ENCODE peak calls at places on chromosomes 11 and 22, in eight cellular contexts. One of them, this sample, is unnamed.

GRCh38 chr11:45079943-45080719 is 66.3 kb upstream of the PRDM11 start:
- DNase-seq in central memory CD4-positive, alpha-beta T cell: peak
- DNase-seq in H1: no peak
- DNase-seq in thoracic aorta: no peak
- DNase-seq in fibroblast of lung: no peak
- DNase-seq in myocyte: no peak
- DNase-seq in AG10803: no peak
- DNase-seq in hepatic stellate cell: no peak
- DNase-seq in this sample: no peak

GRCh38 chr22:46378499-46379300 is 43.2 kb downstream of the TRMU start:
- DNase-seq in central memory CD4-positive, alpha-beta T cell: no peak
- DNase-seq in H1: no peak
- DNase-seq in thoracic aorta: no peak
- DNase-seq in fibroblast of lung: no peak
- DNase-seq in myocyte: peak
- DNase-seq in AG10803: no peak
- DNase-seq in hepatic stellate cell: no peak
- DNase-seq in this sample: no peak

GRCh38 chr22:28819253-28820096 is 19.1 kb upstream of the XBP1 start:
- DNase-seq in central memory CD4-positive, alpha-beta T cell: no peak
- DNase-seq in H1: no peak
- DNase-seq in thoracic aorta: no peak
- DNase-seq in fibroblast of lung: no peak
- DNase-seq in myocyte: no peak
- DNase-seq in AG10803: no peak
- DNase-seq in hepatic stellate cell: no peak
- DNase-seq in this sample: no peak

GRCh38 chr22:38957808-38958207 is 399 bp downstream of the APOBEC3A start:
- DNase-seq in central memory CD4-positive, alpha-beta T cell: no peak
- DNase-seq in H1: no peak
- DNase-seq in thoracic aorta: no peak
- DNase-seq in fibroblast of lung: no peak
- DNase-seq in myocyte: no peak
- DNase-seq in AG10803: no peak
- DNase-seq in hepatic stellate cell: no peak
- DNase-seq in this sample: no peak

GRCh38 chr22:46971776-46972150 is 209.3 kb downstream of the TBC1D22A start:
- DNase-seq in central memory CD4-positive, alpha-beta T cell: no peak
- DNase-seq in H1: no peak
- DNase-seq in thoracic aorta: no peak
- DNase-seq in fibroblast of lung: no peak
- DNase-seq in myocyte: no peak
- DNase-seq in AG10803: no peak
- DNase-seq in hepatic stellate cell: no peak
- DNase-seq in this sample: no peak

GRCh38 chr11:57662893-57663292 is 5.0 kb upstream of the ZDHHC5 start:
- DNase-seq in central memory CD4-positive, alpha-beta T cell: no peak
- DNase-seq in H1: no peak
- DNase-seq in thoracic aorta: no peak
- DNase-seq in fibroblast of lung: no peak
- DNase-seq in myocyte: no peak
- DNase-seq in AG10803: no peak
- DNase-seq in hepatic stellate cell: no peak
- DNase-seq in this sample: no peak

GRCh38 chr11:122851366-122852011 is 13.2 kb downstream of the CRTAM start:
- DNase-seq in central memory CD4-positive, alpha-beta T cell: peak
- DNase-seq in H1: no peak
- DNase-seq in thoracic aorta: no peak
- DNase-seq in fibroblast of lung: no peak
- DNase-seq in myocyte: no peak
- DNase-seq in AG10803: no peak
- DNase-seq in hepatic stellate cell: no peak
- DNase-seq in this sample: no peak

GRCh38 chr11:10460611-10461275 is 5.7 kb downstream of the AMPD3 start:
- DNase-seq in central memory CD4-positive, alpha-beta T cell: no peak
- DNase-seq in H1: no peak
- DNase-seq in thoracic aorta: no peak
- DNase-seq in fibroblast of lung: no peak
- DNase-seq in myocyte: no peak
- DNase-seq in AG10803: no peak
- DNase-seq in hepatic stellate cell: no peak
- DNase-seq in this sample: no peak

GRCh38 chr11:65133724-65134123 is 595 bp downstream of the SYVN1 start:
- DNase-seq in central memory CD4-positive, alpha-beta T cell: no peak
- DNase-seq in H1: no peak
- DNase-seq in thoracic aorta: no peak
- DNase-seq in fibroblast of lung: no peak
- DNase-seq in myocyte: no peak
- DNase-seq in AG10803: no peak
- DNase-seq in hepatic stellate cell: no peak
- DNase-seq in this sample: no peak

GRCh38 chr11:120390585-120390922 is 54.3 kb downstream of the ARHGEF12 start:
- DNase-seq in central memory CD4-positive, alpha-beta T cell: no peak
- DNase-seq in H1: no peak
- DNase-seq in thoracic aorta: no peak
- DNase-seq in fibroblast of lung: no peak
- DNase-seq in myocyte: no peak
- DNase-seq in AG10803: no peak
- DNase-seq in hepatic stellate cell: no peak
- DNase-seq in this sample: no peak

GRCh38 chr11:122691751-122692150 is 36.2 kb downstream of the UBASH3B start:
- DNase-seq in central memory CD4-positive, alpha-beta T cell: no peak
- DNase-seq in H1: no peak
- DNase-seq in thoracic aorta: no peak
- DNase-seq in fibroblast of lung: no peak
- DNase-seq in myocyte: no peak
- DNase-seq in AG10803: peak
- DNase-seq in hepatic stellate cell: no peak
- DNase-seq in this sample: no peak

GRCh38 chr22:19721486-19722172 is 1.7 kb upstream of the GP1BB start:
- DNase-seq in central memory CD4-positive, alpha-beta T cell: no peak
- DNase-seq in H1: peak
- DNase-seq in thoracic aorta: no peak
- DNase-seq in fibroblast of lung: no peak
- DNase-seq in myocyte: no peak
- DNase-seq in AG10803: no peak
- DNase-seq in hepatic stellate cell: no peak
- DNase-seq in this sample: no peak

GRCh38 chr22:38704568-38705234 is 1.0 kb upstream of the GTPBP1 start:
- DNase-seq in central memory CD4-positive, alpha-beta T cell: no peak
- DNase-seq in H1: no peak
- DNase-seq in thoracic aorta: no peak
- DNase-seq in fibroblast of lung: no peak
- DNase-seq in myocyte: no peak
- DNase-seq in AG10803: no peak
- DNase-seq in hepatic stellate cell: no peak
- DNase-seq in this sample: no peak

GRCh38 chr11:7422544-7423331 is 62.6 kb upstream of the OLFML1 start:
- DNase-seq in central memory CD4-positive, alpha-beta T cell: no peak
- DNase-seq in H1: no peak
- DNase-seq in thoracic aorta: no peak
- DNase-seq in fibroblast of lung: no peak
- DNase-seq in myocyte: no peak
- DNase-seq in AG10803: no peak
- DNase-seq in hepatic stellate cell: no peak
- DNase-seq in this sample: no peak

GRCh38 chr11:50246699-50247098 is 214.0 kb downstream of the OR4C45 start:
- DNase-seq in central memory CD4-positive, alpha-beta T cell: no peak
- DNase-seq in H1: no peak
- DNase-seq in thoracic aorta: no peak
- DNase-seq in fibroblast of lung: no peak
- DNase-seq in myocyte: no peak
- DNase-seq in AG10803: no peak
- DNase-seq in hepatic stellate cell: no peak
- DNase-seq in this sample: no peak

GRCh38 chr11:115391162-115391561 is 113.1 kb downstream of the CADM1 start:
- DNase-seq in central memory CD4-positive, alpha-beta T cell: no peak
- DNase-seq in H1: no peak
- DNase-seq in thoracic aorta: no peak
- DNase-seq in fibroblast of lung: no peak
- DNase-seq in myocyte: no peak
- DNase-seq in AG10803: no peak
- DNase-seq in hepatic stellate cell: no peak
- DNase-seq in this sample: no peak

GRCh38 chr11:5690216-5690615 is 626 bp downstream of the TRIM22 start:
- DNase-seq in central memory CD4-positive, alpha-beta T cell: no peak
- DNase-seq in H1: no peak
- DNase-seq in thoracic aorta: no peak
- DNase-seq in fibroblast of lung: peak
- DNase-seq in myocyte: peak
- DNase-seq in AG10803: peak
- DNase-seq in hepatic stellate cell: no peak
- DNase-seq in this sample: no peak

GRCh38 chr11:105057432-105057831 is 12.3 kb upstream of the CARD16 start:
- DNase-seq in central memory CD4-positive, alpha-beta T cell: no peak
- DNase-seq in H1: no peak
- DNase-seq in thoracic aorta: no peak
- DNase-seq in fibroblast of lung: no peak
- DNase-seq in myocyte: no peak
- DNase-seq in AG10803: no peak
- DNase-seq in hepatic stellate cell: no peak
- DNase-seq in this sample: no peak

GRCh38 chr22:39825661-39826102 is 67.9 kb downstream of the ENTHD1 start:
- DNase-seq in central memory CD4-positive, alpha-beta T cell: no peak
- DNase-seq in H1: no peak
- DNase-seq in thoracic aorta: no peak
- DNase-seq in fibroblast of lung: no peak
- DNase-seq in myocyte: no peak
- DNase-seq in AG10803: no peak
- DNase-seq in hepatic stellate cell: no peak
- DNase-seq in this sample: no peak

GRCh38 chr11:126415128-126415527 is 59.6 kb downstream of the ST3GAL4 start:
- DNase-seq in central memory CD4-positive, alpha-beta T cell: no peak
- DNase-seq in H1: no peak
- DNase-seq in thoracic aorta: peak
- DNase-seq in fibroblast of lung: peak
- DNase-seq in myocyte: peak
- DNase-seq in AG10803: peak
- DNase-seq in hepatic stellate cell: no peak
- DNase-seq in this sample: no peak

GRCh38 chr22:50469377-50470305 is 5.2 kb downstream of the SBF1 start:
- DNase-seq in central memory CD4-positive, alpha-beta T cell: peak
- DNase-seq in H1: no peak
- DNase-seq in thoracic aorta: no peak
- DNase-seq in fibroblast of lung: peak
- DNase-seq in myocyte: peak
- DNase-seq in AG10803: peak
- DNase-seq in hepatic stellate cell: no peak
- DNase-seq in this sample: peak

GRCh38 chr11:19525276-19525675 is 187.4 kb upstream of the NAV2 start:
- DNase-seq in central memory CD4-positive, alpha-beta T cell: no peak
- DNase-seq in H1: no peak
- DNase-seq in thoracic aorta: no peak
- DNase-seq in fibroblast of lung: no peak
- DNase-seq in myocyte: no peak
- DNase-seq in AG10803: no peak
- DNase-seq in hepatic stellate cell: no peak
- DNase-seq in this sample: no peak

GRCh38 chr11:94493146-94493442 is 550 bp downstream of the MRE11 start:
- DNase-seq in central memory CD4-positive, alpha-beta T cell: no peak
- DNase-seq in H1: no peak
- DNase-seq in thoracic aorta: no peak
- DNase-seq in fibroblast of lung: no peak
- DNase-seq in myocyte: no peak
- DNase-seq in AG10803: no peak
- DNase-seq in hepatic stellate cell: no peak
- DNase-seq in this sample: no peak

GRCh38 chr11:3866836-3867208 is 11.4 kb downstream of the STIM1 start:
- DNase-seq in central memory CD4-positive, alpha-beta T cell: no peak
- DNase-seq in H1: no peak
- DNase-seq in thoracic aorta: no peak
- DNase-seq in fibroblast of lung: no peak
- DNase-seq in myocyte: no peak
- DNase-seq in AG10803: no peak
- DNase-seq in hepatic stellate cell: no peak
- DNase-seq in this sample: no peak

GRCh38 chr22:45997775-45998637 is 21.0 kb upstream of the WNT7B start:
- DNase-seq in central memory CD4-positive, alpha-beta T cell: no peak
- DNase-seq in H1: no peak
- DNase-seq in thoracic aorta: no peak
- DNase-seq in fibroblast of lung: no peak
- DNase-seq in myocyte: no peak
- DNase-seq in AG10803: no peak
- DNase-seq in hepatic stellate cell: no peak
- DNase-seq in this sample: no peak

GRCh38 chr11:7971846-7972245 is 6.6 kb upstream of the NLRP10 start:
- DNase-seq in central memory CD4-positive, alpha-beta T cell: no peak
- DNase-seq in H1: no peak
- DNase-seq in thoracic aorta: no peak
- DNase-seq in fibroblast of lung: no peak
- DNase-seq in myocyte: no peak
- DNase-seq in AG10803: no peak
- DNase-seq in hepatic stellate cell: no peak
- DNase-seq in this sample: no peak

GRCh38 chr11:105208038-105208437 is 68.5 kb upstream of the CARD18 start:
- DNase-seq in central memory CD4-positive, alpha-beta T cell: no peak
- DNase-seq in H1: no peak
- DNase-seq in thoracic aorta: no peak
- DNase-seq in fibroblast of lung: no peak
- DNase-seq in myocyte: no peak
- DNase-seq in AG10803: no peak
- DNase-seq in hepatic stellate cell: no peak
- DNase-seq in this sample: no peak

GRCh38 chr22:40178417-40179409 is 988 bp downstream of the TNRC6B start:
- DNase-seq in central memory CD4-positive, alpha-beta T cell: peak
- DNase-seq in H1: no peak
- DNase-seq in thoracic aorta: no peak
- DNase-seq in fibroblast of lung: peak
- DNase-seq in myocyte: peak
- DNase-seq in AG10803: peak
- DNase-seq in hepatic stellate cell: no peak
- DNase-seq in this sample: no peak

GRCh38 chr11:12042215-12042676 is 33.8 kb upstream of the DKK3 start:
- DNase-seq in central memory CD4-positive, alpha-beta T cell: no peak
- DNase-seq in H1: no peak
- DNase-seq in thoracic aorta: no peak
- DNase-seq in fibroblast of lung: peak
- DNase-seq in myocyte: peak
- DNase-seq in AG10803: peak
- DNase-seq in hepatic stellate cell: peak
- DNase-seq in this sample: peak

GRCh38 chr11:6572215-6572614 is 31.2 kb downstream of the RRP8 start:
- DNase-seq in central memory CD4-positive, alpha-beta T cell: no peak
- DNase-seq in H1: no peak
- DNase-seq in thoracic aorta: no peak
- DNase-seq in fibroblast of lung: peak
- DNase-seq in myocyte: peak
- DNase-seq in AG10803: peak
- DNase-seq in hepatic stellate cell: peak
- DNase-seq in this sample: peak

This sample was measured in H54.